ENCODE peak calls at places on chromosomes 12 and 14, in five cellular contexts. One of them, this sample, is unnamed.

GRCh38 chr14:68951051-68951797 is 27.9 kb downstream of the ACTN1 start:
- DNase-seq in aorta: peak; percentile 95
- DNase-seq in neural progenitor cell: no peak
- DNase-seq in ovary: peak; percentile 88
- DNase-seq in tibial artery: peak; percentile 97
- DNase-seq in this sample: no peak

GRCh38 chr14:74569826-74570591 is 42.0 kb downstream of the LTBP2 start:
- DNase-seq in aorta: peak; percentile 65
- DNase-seq in neural progenitor cell: no peak
- DNase-seq in ovary: peak; percentile 54
- DNase-seq in tibial artery: no peak
- DNase-seq in this sample: no peak

GRCh38 chr12:76909290-76909689 is 30.5 kb upstream of the CSRP2 start:
- DNase-seq in aorta: no peak
- DNase-seq in neural progenitor cell: peak; percentile 25
- DNase-seq in ovary: no peak
- DNase-seq in tibial artery: no peak
- DNase-seq in this sample: no peak

GRCh38 chr14:20143911-20144310 is 5.3 kb downstream of the OR4N5 start:
- DNase-seq in aorta: no peak
- DNase-seq in neural progenitor cell: no peak
- DNase-seq in ovary: no peak
- DNase-seq in tibial artery: no peak
- DNase-seq in this sample: no peak

GRCh38 chr14:105300542-105301102 is at the start of gene BRF1:
- DNase-seq in aorta: peak; percentile 97
- DNase-seq in neural progenitor cell: peak; percentile 99
- DNase-seq in ovary: peak; percentile 94
- DNase-seq in tibial artery: peak; percentile 97
- DNase-seq in this sample: peak; percentile 94

GRCh38 chr12:11862794-11863193 is 207.9 kb upstream of the BCL2L14 start:
- DNase-seq in aorta: no peak
- DNase-seq in neural progenitor cell: no peak
- DNase-seq in ovary: no peak
- DNase-seq in tibial artery: no peak
- DNase-seq in this sample: no peak

GRCh38 chr14:84477996-84478395 is 1051.9 kb upstream of the FLRT2 start:
- DNase-seq in aorta: no peak
- DNase-seq in neural progenitor cell: no peak
- DNase-seq in ovary: no peak
- DNase-seq in tibial artery: no peak
- DNase-seq in this sample: no peak

GRCh38 chr12:85733984-85734383 is 102.2 kb downstream of the RASSF9 start:
- DNase-seq in aorta: no peak
- DNase-seq in neural progenitor cell: no peak
- DNase-seq in ovary: no peak
- DNase-seq in tibial artery: no peak
- DNase-seq in this sample: no peak

GRCh38 chr14:25090716-25091454 is 40.9 kb upstream of the STXBP6 start:
- DNase-seq in aorta: no peak
- DNase-seq in neural progenitor cell: no peak
- DNase-seq in ovary: no peak
- DNase-seq in tibial artery: no peak
- DNase-seq in this sample: no peak

DNA sequence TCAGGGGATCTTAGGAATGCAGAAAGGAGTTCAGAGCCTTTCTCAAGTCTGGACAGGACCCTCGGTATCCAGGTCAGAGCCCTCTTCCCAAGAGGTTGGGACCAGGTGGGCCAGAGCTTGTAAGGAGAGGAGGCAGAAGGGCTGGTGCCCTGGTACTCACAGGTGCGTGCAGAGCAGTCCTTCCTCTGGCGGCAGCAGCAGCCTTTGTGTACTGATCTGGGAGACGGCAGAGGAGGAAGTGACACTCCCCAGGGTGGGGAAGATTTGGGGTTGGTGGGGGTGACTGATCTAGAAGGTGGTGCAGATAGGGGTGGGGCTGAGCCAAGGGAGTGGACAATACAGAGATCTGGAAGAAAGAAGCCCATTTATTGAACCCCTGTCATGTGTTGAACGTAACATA is at the start of gene ITGB7:
- DNase-seq in aorta: peak; percentile 49
- DNase-seq in neural progenitor cell: no peak
- DNase-seq in ovary: no peak
- DNase-seq in tibial artery: peak; percentile 63
- DNase-seq in this sample: peak; percentile 47
- H3K27ac ChIP-seq in aorta: no peak within 1 kb of the TSS
- H3K27ac ChIP-seq in neural progenitor cell: no peak within 1 kb of the TSS
- H3K27ac ChIP-seq in ovary: no peak within 1 kb of the TSS
- H3K27ac ChIP-seq in tibial artery: peak within 1 kb of the TSS; percentile 21
- H3K27ac ChIP-seq in this sample: peak within 1 kb of the TSS; percentile 48

GRCh38 chr12:130589391-130590317 is 126.4 kb downstream of the RIMBP2 start:
- DNase-seq in aorta: no peak
- DNase-seq in neural progenitor cell: no peak
- DNase-seq in ovary: no peak
- DNase-seq in tibial artery: no peak
- DNase-seq in this sample: no peak
- H3K27me3 ChIP-seq in aorta: no peaks in the 10 kb centered on the region
- H3K27me3 ChIP-seq in neural progenitor cell: no peaks in the 10 kb centered on the region
- H3K27me3 ChIP-seq in ovary: no peaks in the 10 kb centered on the region
- H3K27me3 ChIP-seq in tibial artery: peaks cover 3% of the 10 kb centered on the region
- H3K27me3 ChIP-seq in this sample: no peaks in the 10 kb centered on the region

GRCh38 chr14:86858043-86858442 is 1134.9 kb downstream of the GALC start:
- DNase-seq in aorta: no peak
- DNase-seq in neural progenitor cell: no peak
- DNase-seq in ovary: no peak
- DNase-seq in tibial artery: no peak
- DNase-seq in this sample: no peak
- H3K4me3 ChIP-seq in aorta: no peak overlapping the region
- H3K4me3 ChIP-seq in neural progenitor cell: no peak overlapping the region
- H3K4me3 ChIP-seq in ovary: no peak overlapping the region
- H3K4me3 ChIP-seq in tibial artery: no peak overlapping the region
- H3K4me3 ChIP-seq in this sample: no peak overlapping the region

GRCh38 chr12:91178139-91178561 is 4.5 kb downstream of the DCN start:
- DNase-seq in aorta: no peak
- DNase-seq in neural progenitor cell: no peak
- DNase-seq in ovary: peak; percentile 47
- DNase-seq in tibial artery: no peak
- DNase-seq in this sample: no peak
- H3K27ac ChIP-seq in aorta: no peak overlapping the region
- H3K27ac ChIP-seq in neural progenitor cell: no peak overlapping the region
- H3K27ac ChIP-seq in ovary: peak overlapping the region; percentile 83
- H3K27ac ChIP-seq in tibial artery: peak overlapping the region; percentile 55
- H3K27ac ChIP-seq in this sample: no peak overlapping the region

GRCh38 chr12:129531004-129531403 is 372.8 kb downstream of the TMEM132D start:
- DNase-seq in aorta: no peak
- DNase-seq in neural progenitor cell: no peak
- DNase-seq in ovary: no peak
- DNase-seq in tibial artery: no peak
- DNase-seq in this sample: no peak
- H3K27me3 ChIP-seq in aorta: no peaks in the 10 kb centered on the region
- H3K27me3 ChIP-seq in neural progenitor cell: no peaks in the 10 kb centered on the region
- H3K27me3 ChIP-seq in ovary: no peaks in the 10 kb centered on the region
- H3K27me3 ChIP-seq in tibial artery: no peaks in the 10 kb centered on the region
- H3K27me3 ChIP-seq in this sample: no peaks in the 10 kb centered on the region

GRCh38 chr12:2692156-2692555 is 102.6 kb upstream of the FKBP4 start:
- DNase-seq in aorta: no peak
- DNase-seq in neural progenitor cell: no peak
- DNase-seq in ovary: no peak
- DNase-seq in tibial artery: no peak
- DNase-seq in this sample: peak; percentile 42
- H3K4me3 ChIP-seq in aorta: no peak overlapping the region
- H3K4me3 ChIP-seq in neural progenitor cell: peak overlapping the region; percentile 67
- H3K4me3 ChIP-seq in ovary: no peak overlapping the region
- H3K4me3 ChIP-seq in tibial artery: no peak overlapping the region
- H3K4me3 ChIP-seq in this sample: peak overlapping the region; percentile 50